ENCODE peak calls at places on chromosomes 11 and 22, in six cellular contexts. H is body of pancreas, A is neuronal stem cell, R is H9, V is cardiac muscle cell, N is ascending aorta. B is an unnamed sample. For H3K4me1, the result is how much of the 10 kb centered on the place peaks cover.

GRCh38 chr22:44360686-44361381 is 48.1 kb upstream of the SHISAL1 start:
- DNase-seq in N (peak), A (no peak), H (no peak), V (no peak), R (no peak), B (no peak)

GRCh38 chr11:4025957-4026324 is 68.7 kb upstream of the RRM1 start:
- DNase-seq in A (no peak), V (no peak), H (no peak), R (no peak), N (no peak), B (no peak)

GRCh38 chr11:86456075-86456939 is 81.6 kb downstream of the CCDC81 start:
- DNase-seq in R (peak), H (peak), N (peak), A (peak), V (peak), B (peak)

GRCh38 chr11:32056445-32056844 is 34.4 kb upstream of the RCN1 start:
- DNase-seq in A (no peak), H (no peak), N (no peak), V (no peak), R (no peak), B (no peak)

GRCh38 chr11:36328956-36329673 is 33.0 kb downstream of the PRR5L start:
- DNase-seq in R (no peak), N (no peak), V (no peak), H (no peak), A (no peak), B (no peak)

GRCh38 chr11:21415566-21415965 is 746.2 kb downstream of the NELL1 start:
- DNase-seq in V (no peak), R (no peak), N (no peak), A (no peak), H (no peak), B (no peak)

GRCh38 chr11:128879817-128880216 is 11.3 kb upstream of the KCNJ5 start:
- DNase-seq in R (no peak), V (no peak), A (no peak), N (no peak), H (no peak), B (no peak)

GRCh38 chr22:38167988-38168407 is 13.6 kb downstream of the PLA2G6 start:
- DNase-seq in N (no peak), R (no peak), V (no peak), A (no peak), H (no peak), B (no peak)

GRCh38 chr22:25490869-25491268 is 73.6 kb upstream of the GRK3 start:
- DNase-seq in A (no peak), V (no peak), R (no peak), N (no peak), H (no peak), B (no peak)

GRCh38 chr22:19231986-19232385 is 53.5 kb upstream of the SLC25A1 start:
- DNase-seq in A (no peak), R (no peak), H (no peak), N (no peak), V (no peak), B (no peak)

GRCh38 chr11:121688860-121689614 is 236.3 kb upstream of the SORL1-AS1 start:
- DNase-seq in N (no peak), V (no peak), R (peak), H (peak), A (no peak), B (no peak)

GRCh38 chr11:114270531-114271270 is 25.5 kb upstream of the NNMT start:
- DNase-seq in A (no peak), R (no peak), V (no peak), H (no peak), N (no peak), B (no peak)

GRCh38 chr11:107750313-107750712 is 38.5 kb upstream of the SLN start:
- DNase-seq in A (no peak), V (no peak), R (no peak), H (no peak), N (no peak), B (no peak)

GRCh38 chr11:107744736-107745135 is 32.9 kb upstream of the SLN start:
- DNase-seq in R (no peak), V (no peak), A (no peak), H (no peak), N (no peak), B (no peak)

GRCh38 chr11:107743161-107743560 is 31.3 kb upstream of the SLN start:
- DNase-seq in N (no peak), H (no peak), V (no peak), A (no peak), R (no peak), B (no peak)

GRCh38 chr11:107751082-107751481 is 39.2 kb upstream of the SLN start:
- DNase-seq in H (no peak), A (no peak), R (no peak), N (no peak), V (no peak), B (no peak)

DNA sequence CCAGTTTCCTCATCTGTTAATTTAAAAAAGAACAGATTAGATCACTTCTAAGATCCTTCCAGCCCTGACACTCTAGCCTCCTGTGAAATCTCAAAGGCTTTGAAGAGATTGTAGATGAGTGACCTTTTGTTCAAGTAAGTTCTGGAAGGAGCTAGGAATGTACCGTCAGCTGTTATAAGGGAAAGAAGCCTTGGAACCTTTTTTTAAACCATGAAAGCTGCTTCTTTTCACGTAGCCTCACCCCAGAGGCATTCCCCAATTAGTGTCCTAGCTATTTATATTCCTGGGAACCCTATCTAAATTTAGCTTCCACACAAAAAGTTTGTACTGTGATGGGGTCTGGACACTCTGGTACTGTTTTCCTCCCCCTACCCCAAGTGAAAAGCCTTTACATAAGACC is 35.8 kb upstream of the SLN start:
- DNase-seq in V (peak), A (no peak), N (no peak), H (no peak), R (no peak), B (no peak)
- H3K4me1 ChIP-seq in V (under half), A (under half), N (under half), H (under half), R (under half), B (under half)

DNA sequence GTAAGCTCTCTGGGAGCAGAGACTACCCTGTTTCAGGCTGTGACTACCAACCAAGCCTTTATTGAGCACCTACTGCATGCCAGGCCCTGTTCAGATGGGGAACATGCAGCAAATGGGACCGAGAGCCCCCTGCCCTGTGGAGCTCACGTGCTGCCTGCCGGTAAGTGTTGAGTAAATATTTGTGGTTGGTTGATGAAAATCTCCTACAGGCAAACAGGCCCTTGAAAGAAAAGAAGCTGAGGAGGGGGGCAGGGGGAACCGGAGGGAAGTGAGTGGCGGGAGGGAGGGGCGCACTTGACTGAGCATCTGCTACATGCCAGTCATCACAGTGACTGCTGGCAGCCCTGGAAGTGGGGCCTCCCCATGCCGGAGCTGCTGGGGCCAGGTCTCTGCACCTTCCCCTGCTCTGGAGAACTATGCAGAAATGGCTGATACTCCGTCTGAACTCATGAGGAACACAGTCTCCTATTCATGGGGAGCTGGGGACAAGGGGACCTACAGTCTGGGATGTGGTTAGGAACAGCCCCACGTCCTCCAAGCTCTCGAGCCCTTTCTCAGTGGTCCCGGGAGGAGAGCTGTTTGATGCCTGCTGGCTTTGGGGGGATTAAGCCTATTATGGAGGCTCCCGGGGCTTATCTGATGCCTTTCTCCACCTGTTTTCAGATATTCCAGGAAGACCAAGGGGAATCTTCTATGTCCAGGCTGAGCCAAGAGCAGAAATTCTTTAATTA is 34.1 kb downstream of the MACROD1 start:
- DNase-seq in V (peak), N (no peak), H (no peak), A (no peak), R (no peak), B (no peak)
- H3K4me1 ChIP-seq in V (under half), N (under half), H (half or more), A (under half), R (under half), B (under half)

GRCh38 chr11:102453921-102454320 is 1.4 kb upstream of the TMEM123 start:
- DNase-seq in A (no peak), H (no peak), N (no peak), V (no peak), R (no peak), B (no peak)
- H3K4me1 ChIP-seq in A (under half), H (under half), N (under half), V (under half), R (under half), B (under half)

GRCh38 chr11:67355794-67356550 is 2.6 kb upstream of the POLD4 start:
- DNase-seq in N (no peak), V (no peak), R (no peak), H (no peak), A (no peak), B (peak)
- H3K4me1 ChIP-seq in N (half or more), V (under half), R (under half), H (half or more), A (under half), B (under half)

B was measured in colonic mucosa.